ENCODE peak calls at places on chromosomes 4 and X, in four cellular contexts. D, P, T and K are unnamed samples.

GRCh38 chr4:3868841-3869572 is 102.8 kb downstream of the ADRA2C start:
- DNase-seq in T (no peak), D (no peak), P (no peak), K (no peak)

GRCh38 chr4:13143234-13143633 is 340.9 kb downstream of the RAB28 start:
- DNase-seq in D (no peak), T (no peak), P (no peak), K (no peak)

GRCh38 chr4:162497564-162498167 is 333.9 kb upstream of the FSTL5 start:
- DNase-seq in T (peak; percentile 64), D (no peak), P (no peak), K (no peak)

GRCh38 chr4:7370038-7370437 is 64.7 kb downstream of the PSAPL1 start:
- DNase-seq in D (no peak), P (no peak), T (no peak), K (peak; percentile 49)

GRCh38 chr4:77157859-77158486 is 966 bp downstream of the CCNG2 start:
- DNase-seq in T (peak; percentile 89), P (peak; percentile 82), D (peak; percentile 63), K (peak; percentile 98)

GRCh38 chrX:100999451-100999850 is 29.9 kb downstream of the ARL13A start:
- DNase-seq in P (no peak), T (no peak), D (no peak), K (no peak)

GRCh38 chrX:20527458-20528099 is 260.9 kb upstream of the RPS6KA3 start:
- DNase-seq in P (peak; percentile 62), T (peak; percentile 54), D (no peak), K (no peak)

GRCh38 chrX:39814391-39814790 is 283.4 kb downstream of the BCOR start:
- DNase-seq in D (no peak), P (no peak), T (peak; percentile 57), K (no peak)

GRCh38 chr4:149964001-149964400 is 114.2 kb upstream of the DCLK2 start:
- DNase-seq in P (no peak), T (no peak), D (no peak), K (no peak)

GRCh38 chr4:173014113-173014558 is 154.5 kb upstream of the GALNT7 start:
- DNase-seq in T (peak; percentile 78), D (peak; percentile 45), P (no peak), K (no peak)

GRCh38 chr4:80187677-80188076 is 9.6 kb upstream of the PRDM8 start:
- DNase-seq in D (no peak), P (no peak), T (no peak), K (no peak)

GRCh38 chrX:47231167-47231566 is 1.6 kb upstream of the USP11 start:
- DNase-seq in P (no peak), D (no peak), T (no peak), K (no peak)

GRCh38 chrX:108036298-108036973 is 8.4 kb upstream of the VSIG1 start:
- DNase-seq in T (peak; percentile 86), D (peak; percentile 12), P (no peak), K (no peak)

GRCh38 chr4:6445403-6446129 is 26.8 kb downstream of the PPP2R2C start:
- DNase-seq in T (no peak), D (no peak), P (no peak), K (no peak)

GRCh38 chr4:80713409-80713808 is 317.1 kb upstream of the BMP3 start:
- DNase-seq in P (peak; percentile 10), D (no peak), T (no peak), K (no peak)

GRCh38 chr4:156182269-156182668 is 228.6 kb upstream of the CTSO start:
- DNase-seq in P (no peak), D (no peak), T (no peak), K (no peak)

GRCh38 chrX:45801554-45801953 is 600.9 kb upstream of the DIPK2B start:
- DNase-seq in T (peak; percentile 67), D (no peak), P (no peak), K (no peak)

GRCh38 chr4:72094054-72094780 is 62.4 kb downstream of the NPFFR2 start:
- DNase-seq in P (no peak), D (no peak), T (no peak), K (no peak)

GRCh38 chr4:16626945-16627344 is 271.5 kb downstream of the LDB2 start:
- DNase-seq in D (peak; percentile 11), T (peak; percentile 94), P (no peak), K (no peak)

GRCh38 chr4:87631668-87632067 is 18.4 kb upstream of the DMP1 start:
- DNase-seq in T (no peak), P (no peak), D (no peak), K (no peak)

GRCh38 chrX:70138622-70139021 is 5.4 kb downstream of the IGBP1 start:
- DNase-seq in P (no peak), T (no peak), D (no peak), K (no peak)

GRCh38 chr4:37722000-37722638 is 35.9 kb upstream of the RELL1 start:
- DNase-seq in D (no peak), T (no peak), P (no peak), K (no peak)

GRCh38 chr4:41747230-41748055 is 1.1 kb downstream of the PHOX2B start:
- DNase-seq in P (no peak), T (no peak), D (no peak), K (peak; percentile 57)

GRCh38 chr4:182291597-182291996 is 48.4 kb downstream of the TENM3 start:
- DNase-seq in T (no peak), D (no peak), P (no peak), K (no peak)

GRCh38 chr4:153326513-153326912 is 18.0 kb upstream of the MND1 start:
- DNase-seq in P (no peak), D (no peak), T (peak; percentile 39), K (no peak)

GRCh38 chrX:80412042-80412441 is 8.2 kb upstream of the TENT5D start:
- DNase-seq in T (no peak), D (no peak), P (no peak), K (no peak)

GRCh38 chr4:42578187-42578586 is 78.7 kb downstream of the ATP8A1 start:
- DNase-seq in D (no peak), T (no peak), P (no peak), K (no peak)

GRCh38 chrX:152139589-152139988 is 1.2 kb upstream of the MAGEA10 start:
- DNase-seq in P (no peak), D (no peak), T (no peak), K (no peak)

GRCh38 chrX:17706676-17707075 is 30.6 kb upstream of the SCML1 start:
- DNase-seq in D (no peak), P (no peak), T (peak; percentile 78), K (no peak)

GRCh38 chr4:74623041-74623440 is 171.3 kb downstream of the BTC start:
- DNase-seq in D (no peak), P (peak; percentile 4), T (peak; percentile 67), K (no peak)

GRCh38 chr4:1713003-1713397 is 881 bp upstream of the SLBP start:
- DNase-seq in P (no peak), T (no peak), D (no peak), K (no peak)

GRCh38 chr4:173038192-173038896 is 130.3 kb upstream of the GALNT7 start:
- DNase-seq in T (no peak), D (no peak), P (no peak), K (no peak)

GRCh38 chrX:131199086-131199485 is 90.0 kb downstream of the IGSF1 start:
- DNase-seq in P (no peak), D (no peak), T (no peak), K (no peak)

GRCh38 chr4:158775091-158775651 is 6.3 kb downstream of the FNIP2 start:
- DNase-seq in T (peak; percentile 58), P (no peak), D (no peak), K (no peak)

GRCh38 chr4:55554453-55555030 is 7.8 kb upstream of the CLOCK start:
- DNase-seq in D (no peak), T (peak; percentile 63), P (no peak), K (no peak)

GRCh38 chr4:76764251-76764650 is 133.7 kb downstream of the SOWAHB start:
- DNase-seq in P (no peak), T (peak; percentile 49), D (no peak), K (no peak)

GRCh38 chr4:39713691-39714090 is 15.8 kb downstream of the UBE2K start:
- DNase-seq in D (no peak), T (no peak), P (no peak), K (no peak)

GRCh38 chr4:13980317-13980716 is 352.8 kb upstream of the BOD1L1 start:
- DNase-seq in P (no peak), D (peak; percentile 38), T (peak; percentile 92), K (no peak)

GRCh38 chr4:2281575-2282343 is 19.9 kb upstream of the MXD4 start:
- DNase-seq in T (no peak), D (no peak), P (no peak), K (peak; percentile 62)